ENCODE peak calls at places on chromosomes 4 and X, in four cellular contexts. A, F, D and Q are unnamed samples.

GRCh38 chr4:128844931-128845330 is 35.4 kb downstream of the JADE1 start:
- DNase-seq in A (peak), F (peak), D (no peak), Q (no peak)

GRCh38 chr4:151711680-151712079 is 49.1 kb downstream of the GATB start:
- DNase-seq in A (no peak), F (no peak), D (no peak), Q (no peak)

GRCh38 chrX:123993326-123993725 is 31.8 kb downstream of the STAG2 start:
- DNase-seq in A (no peak), F (no peak), D (no peak), Q (no peak)

GRCh38 chr4:24024157-24024556 is 134.3 kb upstream of the PPARGC1A start:
- DNase-seq in A (no peak), F (no peak), D (no peak), Q (no peak)

GRCh38 chr4:54659213-54660144 is 1.7 kb downstream of the KIT start:
- DNase-seq in A (no peak), F (peak), D (no peak), Q (peak)

GRCh38 chrX:103879339-103879738 is 47.3 kb upstream of the RAB9B start:
- DNase-seq in A (no peak), F (no peak), D (no peak), Q (no peak)

GRCh38 chr4:120922390-120923200 is at the start of gene PRDM5:
- DNase-seq in A (peak), F (peak), D (peak), Q (peak)

GRCh38 chr4:86594559-86595425 is 677 bp downstream of the PTPN13 start:
- DNase-seq in A (peak), F (peak), D (peak), Q (peak)

GRCh38 chrX:151393514-151393913 is 3.5 kb upstream of the VMA21 start:
- DNase-seq in A (no peak), F (no peak), D (no peak), Q (no peak)

GRCh38 chr4:8319731-8320385 is 50.3 kb downstream of the HTRA3 start:
- DNase-seq in A (no peak), F (peak), D (peak), Q (no peak)

GRCh38 chrX:100376581-100376980 is 33.5 kb downstream of the PCDH19 start:
- DNase-seq in A (no peak), F (no peak), D (no peak), Q (no peak)

GRCh38 chrX:109925656-109926055 is 77.3 kb upstream of the TMEM164 start:
- DNase-seq in A (no peak), F (no peak), D (no peak), Q (no peak)

GRCh38 chr4:137510866-137511265 is 21.4 kb downstream of the PCDH18 start:
- DNase-seq in A (no peak), F (no peak), D (no peak), Q (no peak)

GRCh38 chrX:118534716-118535493 is 39.3 kb downstream of the DOCK11 start:
- DNase-seq in A (no peak), F (no peak), D (no peak), Q (no peak)

GRCh38 chr4:10554694-10555093 is 97.5 kb upstream of the ZNF518B start:
- DNase-seq in A (peak), F (peak), D (no peak), Q (peak)

GRCh38 chr4:54167508-54167907 is 61.6 kb upstream of the PDGFRA start:
- DNase-seq in A (no peak), F (no peak), D (no peak), Q (no peak)

GRCh38 chrX:30888526-30889146 is 418 bp downstream of the TAB3 start:
- DNase-seq in A (no peak), F (no peak), D (peak), Q (no peak)

GRCh38 chr4:53693408-53693807 is 102.1 kb upstream of the LNX1 start:
- DNase-seq in A (no peak), F (no peak), D (no peak), Q (no peak)

GRCh38 chr4:81638698-81639097 is 167.0 kb upstream of the RASGEF1B start:
- DNase-seq in A (no peak), F (no peak), D (no peak), Q (no peak)

GRCh38 chr4:84279678-84280077 is 219.4 kb downstream of the NKX6-1 start:
- DNase-seq in A (no peak), F (no peak), D (no peak), Q (no peak)

GRCh38 chr4:3524349-3524748 is 7.9 kb downstream of the LRPAP1 start:
- DNase-seq in A (no peak), F (no peak), D (no peak), Q (no peak)

GRCh38 chr4:633976-634598 is 8.7 kb downstream of the PDE6B start:
- DNase-seq in A (no peak), F (no peak), D (peak), Q (no peak)

GRCh38 chrX:34918091-34918736 is 24.4 kb upstream of the FAM47B start:
- DNase-seq in A (peak), F (no peak), D (no peak), Q (no peak)

GRCh38 chr4:55399581-55399980 is 3.8 kb downstream of the TMEM165 start:
- DNase-seq in A (no peak), F (no peak), D (no peak), Q (no peak)

GRCh38 chr4:6907658-6908191 is 1.9 kb upstream of the TBC1D14 start:
- DNase-seq in A (no peak), F (peak), D (peak), Q (peak)

GRCh38 chrX:21398424-21398823 is 24.2 kb downstream of the CNKSR2 start:
- DNase-seq in A (no peak), F (no peak), D (no peak), Q (no peak)

GRCh38 chr4:128281354-128281753 is 6.3 kb downstream of the PGRMC2 start:
- DNase-seq in A (no peak), F (no peak), D (no peak), Q (no peak)

GRCh38 chr4:92241094-92241493 is 62.7 kb upstream of the GRID2 start:
- DNase-seq in A (no peak), F (no peak), D (no peak), Q (no peak)

GRCh38 chr4:55358668-55359067 is 12.6 kb downstream of the SRD5A3 start:
- DNase-seq in A (no peak), F (no peak), D (no peak), Q (no peak)

GRCh38 chr4:156545003-156545785 is 426.4 kb downstream of the PDGFC start:
- DNase-seq in A (peak), F (no peak), D (no peak), Q (no peak)

GRCh38 chr4:137307806-137308205 is 224.5 kb downstream of the PCDH18 start:
- DNase-seq in A (peak), F (no peak), D (no peak), Q (no peak)

GRCh38 chr4:163482197-163482596 is 8.6 kb upstream of the TKTL2 start:
- DNase-seq in A (no peak), F (no peak), D (no peak), Q (no peak)

GRCh38 chr4:187668683-187669082 is 326.9 kb upstream of the ZFP42 start:
- DNase-seq in A (no peak), F (no peak), D (no peak), Q (no peak)

GRCh38 chr4:950136-951020 is 18.1 kb downstream of the TMEM175 start:
- DNase-seq in A (no peak), F (no peak), D (no peak), Q (peak)

GRCh38 chr4:84938316-84938715 is 28.2 kb downstream of the WDFY3 start:
- DNase-seq in A (no peak), F (no peak), D (no peak), Q (no peak)

GRCh38 chr4:2767046-2767704 is 11.0 kb upstream of the TNIP2 start:
- DNase-seq in A (no peak), F (no peak), D (no peak), Q (peak)

GRCh38 chr4:67549123-67549522 is 3.8 kb upstream of the CENPC start:
- DNase-seq in A (no peak), F (no peak), D (no peak), Q (peak)

DNA sequence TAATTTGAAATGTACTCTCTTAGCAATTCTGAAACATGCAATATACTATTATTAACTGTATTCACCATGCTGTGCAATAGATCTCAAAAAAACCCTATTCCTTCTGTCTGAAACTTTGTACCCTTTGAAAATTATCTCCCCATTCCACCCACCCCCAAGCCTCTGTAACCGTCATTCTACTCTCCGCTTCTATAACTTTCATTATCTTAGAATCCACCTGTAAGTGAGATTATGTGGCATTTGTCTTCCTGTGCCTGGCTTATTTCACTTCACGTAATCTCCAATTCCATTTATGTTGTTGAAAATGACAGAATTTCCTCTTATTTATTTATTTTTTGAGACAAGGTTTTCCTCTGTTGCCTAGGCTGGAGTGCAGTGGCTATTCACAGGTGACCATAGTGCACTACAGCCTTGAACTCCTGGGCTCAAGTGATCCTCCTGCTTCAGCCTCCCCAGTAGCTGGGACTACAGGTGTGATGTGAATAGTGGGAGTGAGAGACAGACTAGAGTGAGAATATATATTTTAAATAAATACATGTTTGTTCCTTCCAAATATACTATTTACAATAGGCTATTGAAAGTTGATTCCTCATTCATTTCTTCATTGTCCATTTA is 30.5 kb downstream of the VSIG4 start:
- DNase-seq in A (no peak), F (no peak), D (no peak), Q (no peak)
- TF ChIP-seq EP300 in A (no peak), F (no peak), D (no peak), Q (no peak)

DNA sequence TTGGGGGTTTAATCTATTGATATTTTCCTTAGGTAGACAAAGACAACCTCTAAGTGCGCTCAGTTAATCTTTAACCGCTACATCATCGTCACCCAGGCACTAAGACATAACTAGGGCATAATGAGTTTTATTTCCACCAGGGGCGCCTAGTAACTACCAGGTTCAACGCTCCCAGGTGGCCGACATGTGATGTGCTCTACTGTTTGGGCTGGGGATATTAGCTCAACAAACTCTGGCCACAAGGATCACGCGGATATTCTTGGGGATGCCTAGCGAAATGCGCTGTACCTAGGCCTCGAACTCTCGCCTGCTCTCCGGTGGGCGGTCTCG is 915 bp upstream of the RAB33B start:
- DNase-seq in A (peak), F (no peak), D (no peak), Q (no peak)
- TF ChIP-seq EP300 in A (no peak), F (no peak), D (no peak), Q (no peak)

DNA sequence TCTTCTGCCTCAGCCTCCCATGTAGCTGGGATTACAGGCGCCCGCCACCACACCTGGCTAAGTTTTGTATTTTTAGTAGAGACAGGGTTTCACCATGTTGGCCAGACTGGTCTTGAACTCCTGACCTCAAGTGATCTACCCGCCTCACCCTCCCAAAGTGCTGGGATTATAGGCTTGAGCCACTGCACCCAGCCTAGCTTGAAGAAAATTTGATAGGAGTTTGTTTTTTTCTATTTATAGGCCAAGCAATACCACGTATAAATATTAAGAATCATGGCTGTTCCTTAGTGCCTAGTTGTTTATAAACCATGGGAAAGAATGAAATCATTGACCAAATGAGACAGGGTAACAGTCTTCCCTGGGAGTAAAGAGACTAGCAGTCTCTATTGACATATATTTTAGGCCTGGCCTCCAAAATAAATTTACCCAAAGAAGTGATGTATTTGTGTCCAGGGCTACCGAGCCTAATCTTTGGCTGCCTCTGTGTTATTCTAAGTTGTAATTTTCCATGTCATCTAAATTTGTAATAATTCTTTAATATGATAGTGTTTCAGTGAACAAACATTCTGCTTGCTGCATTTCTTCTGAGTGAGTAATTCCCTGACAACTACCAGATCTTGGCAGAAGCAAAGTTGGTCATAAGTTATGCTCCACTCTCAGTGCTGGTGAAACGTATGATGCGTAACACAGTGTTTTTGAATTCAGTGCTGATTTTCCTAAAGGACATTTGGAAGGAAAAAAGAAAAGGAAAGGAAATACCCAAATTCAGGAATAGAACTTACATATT is 10.3 kb downstream of the PKD2 start:
- DNase-seq in A (peak), F (no peak), D (no peak), Q (no peak)
- TF ChIP-seq EP300 in A (peak), F (no peak), D (no peak), Q (peak)

DNA sequence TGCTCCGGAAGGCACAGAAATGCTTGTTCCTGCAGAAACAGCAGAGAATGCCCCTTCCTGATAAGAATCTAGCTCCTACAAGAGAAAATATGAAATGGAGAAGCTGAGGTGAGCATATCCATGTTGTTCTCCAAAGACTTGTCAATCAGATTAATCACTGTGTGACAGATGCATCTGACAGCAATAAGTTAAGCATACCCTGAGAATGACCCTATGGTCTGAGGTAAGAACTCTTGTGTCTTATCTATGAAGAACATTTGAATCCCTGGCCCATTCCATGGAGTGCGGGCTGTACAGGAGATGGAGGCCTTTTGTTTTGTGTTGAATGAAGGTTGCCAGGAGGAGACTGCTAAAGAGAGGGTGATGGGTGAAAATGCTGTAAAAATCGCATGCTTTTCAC is 21.5 kb upstream of the ASB5 start:
- DNase-seq in A (no peak), F (no peak), D (no peak), Q (no peak)
- TF ChIP-seq EP300 in A (no peak), F (no peak), D (no peak), Q (no peak)

GRCh38 chrX:28854637-28855036 is 267.4 kb downstream of the IL1RAPL1 start:
- DNase-seq in A (no peak), F (no peak), D (no peak), Q (no peak)

GRCh38 chrX:28851871-28852270 is 264.6 kb downstream of the IL1RAPL1 start:
- DNase-seq in A (no peak), F (no peak), D (no peak), Q (no peak)

GRCh38 chrX:28848707-28849106 is 261.5 kb downstream of the IL1RAPL1 start:
- DNase-seq in A (no peak), F (no peak), D (no peak), Q (no peak)

GRCh38 chrX:28847423-28847822 is 260.2 kb downstream of the IL1RAPL1 start:
- DNase-seq in A (no peak), F (no peak), D (no peak), Q (no peak)

GRCh38 chrX:28850955-28851354 is 263.7 kb downstream of the IL1RAPL1 start:
- DNase-seq in A (no peak), F (no peak), D (no peak), Q (no peak)
- TF ChIP-seq EP300 in A (no peak), F (no peak), D (no peak), Q (no peak)

GRCh38 chr4:40687676-40688389 is 58.2 kb upstream of the RBM47 start:
- DNase-seq in A (no peak), F (no peak), D (no peak), Q (no peak)
- TF ChIP-seq EP300 in A (no peak), F (no peak), D (no peak), Q (no peak)

GRCh38 chr4:141311805-141312204 is 91.1 kb downstream of the ZNF330 start:
- DNase-seq in A (no peak), F (no peak), D (no peak), Q (no peak)

GRCh38 chr4:141307241-141307689 is 86.6 kb downstream of the ZNF330 start:
- DNase-seq in A (peak), F (peak), D (peak), Q (peak)

GRCh38 chr4:141306331-141306730 is 85.6 kb downstream of the ZNF330 start:
- DNase-seq in A (no peak), F (no peak), D (no peak), Q (no peak)

GRCh38 chr4:141314627-141315026 is 93.9 kb downstream of the ZNF330 start:
- DNase-seq in A (no peak), F (no peak), D (no peak), Q (no peak)

GRCh38 chr4:141309864-141310263 is 89.2 kb downstream of the ZNF330 start:
- DNase-seq in A (no peak), F (no peak), D (no peak), Q (no peak)
- TF ChIP-seq EP300 in A (no peak), F (no peak), D (no peak), Q (no peak)

GRCh38 chrX:87403551-87403950 is 114.1 kb upstream of the KLHL4 start:
- DNase-seq in A (no peak), F (no peak), D (no peak), Q (no peak)

GRCh38 chrX:87409113-87409841 is 108.3 kb upstream of the KLHL4 start:
- DNase-seq in A (peak), F (no peak), D (no peak), Q (no peak)
- TF ChIP-seq EP300 in A (no peak), F (no peak), D (no peak), Q (no peak)